ENCODE peak calls at places on chromosome 12, in nine cellular contexts. K is stimulated activated CD4-positive, alpha-beta T cell treated with anti-CD3 and anti-CD28 coated beads, Interleukin-1b, Interleukin-23, amount 100 ng/mL, for 4 hours; O is lower lobe of right lung; X is GM12865; V is NCI-H1694 treated with DMSO at 0.1 percent for 48 hours; Q is foreskin fibroblast; P is stromal cell of bone marrow; Z is RPMI7951; W is activated T-helper 1 cell treated with anti-CD3 and anti-CD28 coated beads, Interleukin-12 subunit alpha, Interleukin-12 subunit beta, Interleukin-2, Interleukin-4 antibody, amounts not matched to agents 30 ng/mL and 10 ng/mL and 1 ng/mL, durations not matched to agents 14 hours and 24 hours and 36 hours. N is an unnamed sample.

GRCh38 chr12:65666876-65667275 is 157.4 kb upstream of the HMGA2 start:
- DNase-seq in W (no peak), V (no peak), P (no peak), Q (no peak), X (peak; percentile 27), K (no peak), O (no peak), Z (peak; percentile 63), N (peak; percentile 57)

GRCh38 chr12:116222358-116222757 is 55.1 kb downstream of the MED13L start:
- DNase-seq in V (no peak), X (no peak), Q (peak; percentile 91), Z (peak; percentile 86), K (peak; percentile 46), W (no peak), P (peak; percentile 88), O (no peak), N (peak; percentile 80)

GRCh38 chr12:115233891-115234543 is 550.0 kb upstream of the TBX3 start:
- DNase-seq in Z (no peak), K (no peak), W (no peak), X (no peak), P (no peak), V (no peak), Q (peak; percentile 20), O (no peak), N (no peak)

GRCh38 chr12:63905523-63905922 is 61.0 kb downstream of the SRGAP1 start:
- DNase-seq in Q (peak; percentile 29), K (no peak), Z (peak; percentile 94), O (no peak), P (no peak), X (no peak), W (no peak), V (no peak), N (no peak)

GRCh38 chr12:49489720-49490119 is 49.1 kb upstream of the KCNH3 start:
- DNase-seq in O (no peak), V (no peak), Z (peak; percentile 81), Q (peak; percentile 42), K (no peak), W (no peak), X (no peak), P (no peak), N (peak; percentile 87)

GRCh38 chr12:1796515-1797010 is 23.8 kb upstream of the LRTM2 start:
- DNase-seq in X (peak; percentile 67), V (no peak), O (peak; percentile 70), W (peak; percentile 39), K (no peak), Z (no peak), P (no peak), Q (peak; percentile 42), N (no peak)

GRCh38 chr12:3365416-3366385 is 125.3 kb upstream of the PRMT8 start:
- DNase-seq in Z (no peak), W (no peak), K (no peak), V (no peak), P (no peak), X (no peak), O (peak; percentile 52), Q (peak; percentile 15), N (peak; percentile 69)

GRCh38 chr12:47730341-47730744 is 5.1 kb upstream of the ENDOU start:
- DNase-seq in P (no peak), O (no peak), Q (peak; percentile 79), Z (peak; percentile 91), V (no peak), K (no peak), W (no peak), X (no peak), N (peak; percentile 54)

GRCh38 chr12:67937822-67938221 is 51.4 kb upstream of the IFNG-AS1 start:
- DNase-seq in X (peak; percentile 25), P (no peak), V (no peak), W (no peak), Q (no peak), O (no peak), K (no peak), Z (no peak), N (no peak)

N was measured in Daoy.